ENCODE peak calls at places on chromosomes 12 and 14, in four cellular contexts. K is H1, C is K562, Y is GM12878. Q is an unnamed sample.

GRCh38 chr12:50103767-50104321 is at the start of gene GPD1:
- DNase-seq in K (peak; percentile 67), Y (no peak), C (peak; percentile 76), Q (peak; percentile 16)

GRCh38 chr14:29536886-29537511 is 390.6 kb downstream of the PRKD1 start:
- DNase-seq in C (peak; percentile 6), Y (no peak), K (no peak), Q (no peak)

GRCh38 chr12:48750215-48750614 is 33.7 kb upstream of the CCNT1 start:
- DNase-seq in K (no peak), Y (no peak), C (no peak), Q (no peak)

GRCh38 chr12:32419520-32419960 is 20.2 kb downstream of the FGD4 start:
- DNase-seq in C (peak; percentile 24), K (no peak), Y (no peak), Q (no peak)

GRCh38 chr12:87509233-87509820 is 519.9 kb downstream of the C12orf50 start:
- DNase-seq in K (no peak), C (no peak), Y (no peak), Q (peak; percentile 44)

GRCh38 chr12:49233842-49234526 is 30.9 kb upstream of the TUBA1C start:
- DNase-seq in C (peak; percentile 87), K (no peak), Y (peak; percentile 35), Q (no peak)

GRCh38 chr14:68527329-68527851 is 265.5 kb downstream of the ZFP36L1 start:
- DNase-seq in Y (no peak), C (no peak), K (no peak), Q (no peak)

GRCh38 chr14:56196274-56196673 is 78.1 kb downstream of the PELI2 start:
- DNase-seq in C (no peak), Y (no peak), K (no peak), Q (no peak)

GRCh38 chr12:92899388-92900001 is 29.6 kb downstream of the EEA1 start:
- DNase-seq in K (no peak), Y (no peak), C (no peak), Q (peak; percentile 88)

GRCh38 chr14:57865450-57866198 is at the start of gene SLC35F4:
- DNase-seq in K (peak; percentile 97), C (peak; percentile 7), Y (no peak), Q (no peak)

DNA sequence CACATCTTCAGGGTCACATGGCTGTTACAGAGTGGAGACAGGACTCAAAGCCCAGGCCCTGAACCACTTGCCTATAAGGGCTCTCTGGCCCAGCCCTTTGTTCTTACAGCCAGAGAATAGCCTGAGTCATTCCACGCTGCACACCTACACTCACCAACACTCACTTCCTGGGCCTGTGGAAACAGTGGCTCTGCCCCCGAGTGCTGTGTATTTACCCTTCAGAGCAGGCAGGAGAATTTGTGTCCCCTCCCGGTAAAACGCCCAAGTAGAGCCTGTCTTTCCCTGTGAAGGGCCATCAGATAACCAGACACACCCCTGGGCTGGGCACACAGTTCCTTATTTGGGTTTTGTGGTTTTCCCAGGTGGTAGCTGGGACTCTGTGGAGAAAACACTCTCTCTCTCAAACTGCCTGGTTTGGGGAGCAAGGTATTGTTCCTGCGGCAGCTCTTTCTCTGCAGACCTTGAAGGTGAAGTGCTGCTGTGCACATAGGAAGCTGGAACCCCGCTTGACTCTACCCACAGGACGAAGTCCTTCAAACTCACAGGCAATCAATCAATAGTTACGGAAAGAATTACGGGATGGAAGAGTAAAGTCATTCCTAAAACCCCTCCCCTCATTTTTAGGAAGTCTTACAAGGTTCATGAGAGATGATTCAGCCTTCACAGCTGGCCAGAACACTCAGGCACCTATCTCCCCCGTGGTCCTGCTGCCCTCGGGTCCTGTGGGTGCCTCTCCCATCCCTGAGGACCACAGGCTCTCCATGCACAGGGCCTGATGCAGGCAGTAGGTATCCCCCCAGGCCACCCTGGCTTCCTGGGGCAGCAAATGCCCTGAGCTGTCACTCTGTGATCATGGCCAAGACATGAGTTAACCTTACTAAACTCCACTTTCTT is 20.3 kb downstream of the FIGNL2 start:
- DNase-seq in Y (no peak), K (no peak), C (peak; percentile 43), Q (no peak)
- TF ChIP-seq EGR1 in Y (no peak), K (no peak), C (no peak), Q (peak; percentile 13)

GRCh38 chr12:113273053-113273725 is 51.9 kb downstream of the TPCN1 start:
- DNase-seq in C (no peak), K (no peak), Y (no peak), Q (no peak)
- H3K27ac ChIP-seq in C (no peak overlapping the region), K (no peak overlapping the region), Y (no peak overlapping the region), Q (no peak overlapping the region)

GRCh38 chr14:61116369-61116768 is 135.3 kb downstream of the SLC38A6 start:
- DNase-seq in K (no peak), Y (no peak), C (no peak), Q (no peak)

GRCh38 chr14:61111145-61112130 is 130.4 kb downstream of the SLC38A6 start:
- DNase-seq in K (peak; percentile 43), C (no peak), Y (no peak), Q (no peak)

GRCh38 chr14:61112506-61112905 is 131.5 kb downstream of the SLC38A6 start:
- DNase-seq in Y (no peak), K (no peak), C (no peak), Q (no peak)

GRCh38 chr14:61110683-61111082 is 129.6 kb downstream of the SLC38A6 start:
- DNase-seq in C (no peak), K (no peak), Y (no peak), Q (no peak)

GRCh38 chr14:61113561-61113960 is 132.5 kb downstream of the SLC38A6 start:
- DNase-seq in C (no peak), K (no peak), Y (no peak), Q (no peak)
- H2AFZ ChIP-seq in C (no peak overlapping the region), K (no peak overlapping the region), Y (no peak overlapping the region), Q (no peak overlapping the region)

GRCh38 chr14:54309615-54310014 is 87.2 kb upstream of the CDKN3 start:
- DNase-seq in C (no peak), Y (no peak), K (no peak), Q (no peak)
- TF ChIP-seq EGR1 in C (no peak), Y (no peak), K (no peak), Q (no peak)

GRCh38 chr12:119266963-119267362 is 67.6 kb upstream of the CCDC60 start:
- DNase-seq in Y (no peak), K (no peak), C (no peak), Q (no peak)
- H3K27ac ChIP-seq in Y (no peak overlapping the region), K (no peak overlapping the region), C (no peak overlapping the region), Q (no peak overlapping the region)

Q was measured in HCT116.